ENCODE peak calls at places on chromosomes 3 and 15, in four cellular contexts. Z, M, L and D are unnamed samples.

GRCh38 chr3:70273492-70273891 is 38.9 kb downstream of the MDFIC2 start:
- DNase-seq in L (no peak), Z (no peak), M (no peak), D (no peak)

GRCh38 chr3:44913868-44914468 is 39.6 kb downstream of the TGM4 start:
- DNase-seq in M (peak; percentile 71), Z (peak; percentile 76), L (peak; percentile 56), D (peak; percentile 67)

GRCh38 chr3:15064299-15064834 is 748 bp downstream of the MRPS25 start:
- DNase-seq in L (no peak), M (no peak), Z (peak; percentile 22), D (peak; percentile 19)

GRCh38 chr3:69329897-69330296 is 56.0 kb downstream of the FRMD4B start:
- DNase-seq in L (peak; percentile 69), M (no peak), Z (no peak), D (no peak)

GRCh38 chr15:63896336-63897115 is 62.8 kb upstream of the HERC1 start:
- DNase-seq in L (peak; percentile 82), Z (peak; percentile 22), M (peak; percentile 44), D (no peak)

GRCh38 chr3:53149006-53149690 is 11.9 kb upstream of the PRKCD start:
- DNase-seq in Z (no peak), M (no peak), L (no peak), D (no peak)

GRCh38 chr3:50550079-50550736 is 17.3 kb downstream of the C3orf18 start:
- DNase-seq in Z (peak; percentile 76), M (peak; percentile 62), L (peak; percentile 32), D (peak; percentile 30)

GRCh38 chr15:58331562-58331902 is 100.3 kb upstream of the LIPC start:
- DNase-seq in Z (no peak), L (no peak), M (no peak), D (no peak)

GRCh38 chr15:91988071-91988470 is 134.6 kb downstream of the SLCO3A1 start:
- DNase-seq in L (no peak), M (no peak), Z (no peak), D (no peak)

GRCh38 chr15:23855260-23855659 is 168.2 kb upstream of the NDN start:
- DNase-seq in M (no peak), Z (no peak), L (no peak), D (no peak)

GRCh38 chr3:14598143-14598569 is 53.4 kb upstream of the CCDC174 start:
- DNase-seq in M (no peak), L (peak; percentile 25), Z (no peak), D (peak; percentile 30)

GRCh38 chr3:38617137-38617536 is 32.4 kb downstream of the SCN5A start:
- DNase-seq in L (no peak), Z (no peak), M (no peak), D (no peak)

GRCh38 chr15:94253742-94254141 is 22.4 kb downstream of the MCTP2 start:
- DNase-seq in Z (no peak), L (no peak), M (no peak), D (no peak)

GRCh38 chr15:67240235-67241131 is 14.0 kb downstream of the AAGAB start:
- DNase-seq in M (no peak), Z (peak; percentile 12), L (no peak), D (peak; percentile 57)

GRCh38 chr3:109806929-109807328 is 469.6 kb upstream of the DPPA4 start:
- DNase-seq in L (peak; percentile 58), Z (no peak), M (no peak), D (no peak)

GRCh38 chr15:51830279-51830806 is 890 bp downstream of the TMOD3 start:
- DNase-seq in Z (no peak), M (no peak), L (peak; percentile 9), D (no peak)

GRCh38 chr3:123750659-123751420 is 133.3 kb downstream of the MYLK start:
- DNase-seq in L (peak; percentile 71), Z (no peak), M (peak; percentile 60), D (peak; percentile 73)

GRCh38 chr3:110504901-110505300 is 566.7 kb upstream of the NECTIN3 start:
- DNase-seq in L (no peak), M (no peak), Z (no peak), D (no peak)

GRCh38 chr15:63107895-63108546 is 13.6 kb upstream of the LACTB start:
- DNase-seq in Z (no peak), M (peak; percentile 49), L (peak; percentile 100), D (peak; percentile 26)

GRCh38 chr3:65330072-65330471 is 642.3 kb upstream of the ADAMTS9 start:
- DNase-seq in M (no peak), Z (no peak), L (no peak), D (no peak)

GRCh38 chr3:194058189-194058571 is 77.8 kb upstream of the HES1 start:
- DNase-seq in L (no peak), Z (peak; percentile 10), M (peak; percentile 43), D (peak; percentile 66)

GRCh38 chr3:101574388-101575156 is 592 bp downstream of the PCNP start:
- DNase-seq in M (peak; percentile 65), L (peak; percentile 45), Z (peak; percentile 33), D (no peak)

GRCh38 chr15:39199076-39199475 is 381.8 kb upstream of the THBS1 start:
- DNase-seq in M (no peak), Z (no peak), L (peak; percentile 23), D (no peak)

DNA sequence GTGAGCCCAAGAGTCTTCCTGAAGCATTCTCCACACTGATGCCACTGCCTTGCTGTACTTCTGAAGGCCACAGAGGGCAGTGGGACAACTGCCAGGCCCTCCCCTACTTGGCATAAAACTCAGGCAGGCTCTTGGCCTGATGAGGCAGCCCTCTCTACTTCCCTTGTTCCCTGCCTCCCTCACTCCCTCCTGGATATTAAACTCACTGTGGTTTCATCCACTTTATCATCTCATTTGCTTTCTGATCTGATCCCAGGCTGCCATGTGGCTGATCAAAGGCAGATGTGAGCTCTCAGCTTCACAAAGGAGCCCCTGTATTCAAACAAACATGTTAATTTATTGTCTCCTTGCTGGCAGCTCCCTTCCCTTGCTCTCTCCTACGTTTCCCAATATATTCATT is 533.5 kb downstream of the IGSF11 start:
- DNase-seq in Z (no peak), L (no peak), M (peak; percentile 29), D (peak; percentile 22)
- TF ChIP-seq CTCF in Z (no peak), L (no peak), M (no peak), D (no peak)

GRCh38 chr3:132448211-132448961 is 31.1 kb downstream of the DNAJC13 start:
- DNase-seq in Z (no peak), L (peak; percentile 68), M (no peak), D (no peak)
- H3K27ac ChIP-seq in Z (no peak overlapping the region), L (no peak overlapping the region), M (peak overlapping the region; percentile 70), D (no peak overlapping the region)

DNA sequence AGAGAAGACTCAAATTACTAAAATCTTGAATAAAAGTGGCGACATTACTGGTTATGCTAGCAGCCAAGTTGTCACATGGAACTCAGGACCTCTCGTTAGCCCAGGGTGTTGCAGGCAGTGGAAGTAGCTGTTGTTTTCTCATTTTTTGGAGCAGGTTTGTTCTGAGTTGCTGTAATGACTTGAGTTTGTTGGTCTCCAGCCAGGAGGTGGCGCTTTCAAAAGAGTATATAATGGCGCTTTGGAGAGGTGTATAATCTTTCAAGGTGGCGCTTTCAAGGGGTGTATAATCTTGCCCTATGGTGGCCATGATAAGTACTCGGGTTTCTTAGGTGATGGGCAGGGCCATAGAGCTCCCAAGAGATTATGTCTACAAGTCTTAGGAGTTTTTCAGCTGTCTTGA is 632.7 kb downstream of the NTRK3 start:
- DNase-seq in M (no peak), L (no peak), Z (peak; percentile 35), D (no peak)
- TF ChIP-seq CTCF in M (no peak), L (peak; percentile 41), Z (peak; percentile 29), D (no peak)

DNA sequence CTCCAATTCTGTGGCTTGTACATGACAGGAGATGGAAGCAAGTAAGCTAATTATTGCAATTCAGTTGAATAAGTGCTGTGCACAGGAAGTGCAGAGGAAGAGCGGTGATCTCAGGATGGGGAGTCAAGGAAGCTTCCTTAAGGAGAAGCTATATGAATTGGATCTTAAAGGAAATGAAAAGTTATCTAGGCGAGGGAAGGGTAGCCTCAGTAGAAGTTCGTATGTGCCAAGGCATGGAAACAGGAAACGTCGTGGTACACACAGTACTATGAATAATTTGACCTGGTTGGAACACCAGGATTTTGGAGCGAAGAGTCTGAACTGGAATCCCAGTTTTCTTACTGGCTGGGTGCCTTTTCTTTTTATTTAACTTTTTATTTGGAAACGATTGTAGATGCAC is 39.3 kb downstream of the ST6GAL1 start:
- DNase-seq in Z (no peak), M (no peak), L (no peak), D (no peak)
- H3K27ac ChIP-seq in Z (no peak overlapping the region), M (peak overlapping the region; percentile 22), L (no peak overlapping the region), D (no peak overlapping the region)

GRCh38 chr3:26484140-26484539 is 138.4 kb upstream of the LRRC3B start:
- DNase-seq in M (no peak), L (peak; percentile 0), Z (peak; percentile 37), D (no peak)
- TF ChIP-seq CTCF in M (no peak), L (no peak), Z (peak; percentile 47), D (no peak)

GRCh38 chr3:60912142-60912541 is 339.1 kb downstream of the FHIT start:
- DNase-seq in Z (no peak), M (no peak), L (no peak), D (no peak)
- H3K27ac ChIP-seq in Z (no peak overlapping the region), M (no peak overlapping the region), L (no peak overlapping the region), D (no peak overlapping the region)